ENCODE peak calls at places on chromosomes 6 and 20, in eight cellular contexts. One of them, this sample, is unnamed.

GRCh38 chr6:31270788-31271640 is 878 bp downstream of the HLA-C start:
- DNase-seq in sciatic nerve: peak
- DNase-seq in endothelial cell of umbilical vein: peak
- DNase-seq in H54: peak
- DNase-seq in uterus: peak
- DNase-seq in SK-N-SH: peak
- DNase-seq in activated effector memory CD4-positive, alpha-beta T cell treated with anti-CD3 and anti-CD28 coated beads, Interleukin-2, amount 50 U/mL, for 16 hours: peak
- DNase-seq in NCI-H69: peak
- DNase-seq in this sample: peak

GRCh38 chr20:59571591-59572314 is 32.6 kb upstream of the PHACTR3 start:
- DNase-seq in sciatic nerve: peak
- DNase-seq in endothelial cell of umbilical vein: peak
- DNase-seq in H54: peak
- DNase-seq in uterus: peak
- DNase-seq in SK-N-SH: peak
- DNase-seq in activated effector memory CD4-positive, alpha-beta T cell treated with anti-CD3 and anti-CD28 coated beads, Interleukin-2, amount 50 U/mL, for 16 hours: peak
- DNase-seq in NCI-H69: peak
- DNase-seq in this sample: peak

GRCh38 chr6:165653196-165653595 is 9.8 kb downstream of the PDE10A start:
- DNase-seq in sciatic nerve: no peak
- DNase-seq in endothelial cell of umbilical vein: peak
- DNase-seq in H54: peak
- DNase-seq in uterus: no peak
- DNase-seq in SK-N-SH: no peak
- DNase-seq in activated effector memory CD4-positive, alpha-beta T cell treated with anti-CD3 and anti-CD28 coated beads, Interleukin-2, amount 50 U/mL, for 16 hours: no peak
- DNase-seq in NCI-H69: no peak
- DNase-seq in this sample: no peak

GRCh38 chr20:63319164-63320040 is 26.4 kb downstream of the COL20A1 start:
- DNase-seq in sciatic nerve: no peak
- DNase-seq in endothelial cell of umbilical vein: no peak
- DNase-seq in H54: no peak
- DNase-seq in uterus: no peak
- DNase-seq in SK-N-SH: no peak
- DNase-seq in activated effector memory CD4-positive, alpha-beta T cell treated with anti-CD3 and anti-CD28 coated beads, Interleukin-2, amount 50 U/mL, for 16 hours: peak
- DNase-seq in NCI-H69: no peak
- DNase-seq in this sample: peak

GRCh38 chr6:16409531-16410441 is 171.4 kb downstream of the GMPR start:
- DNase-seq in sciatic nerve: peak
- DNase-seq in endothelial cell of umbilical vein: peak
- DNase-seq in H54: peak
- DNase-seq in uterus: peak
- DNase-seq in SK-N-SH: peak
- DNase-seq in activated effector memory CD4-positive, alpha-beta T cell treated with anti-CD3 and anti-CD28 coated beads, Interleukin-2, amount 50 U/mL, for 16 hours: peak
- DNase-seq in NCI-H69: peak
- DNase-seq in this sample: peak

GRCh38 chr20:44720994-44721784 is 6.0 kb downstream of the CCN5 start:
- DNase-seq in sciatic nerve: no peak
- DNase-seq in endothelial cell of umbilical vein: peak
- DNase-seq in H54: no peak
- DNase-seq in uterus: peak
- DNase-seq in SK-N-SH: no peak
- DNase-seq in activated effector memory CD4-positive, alpha-beta T cell treated with anti-CD3 and anti-CD28 coated beads, Interleukin-2, amount 50 U/mL, for 16 hours: no peak
- DNase-seq in NCI-H69: no peak
- DNase-seq in this sample: no peak

GRCh38 chr6:87914637-87915395 is 132.8 kb upstream of the SPACA1 start:
- DNase-seq in sciatic nerve: no peak
- DNase-seq in endothelial cell of umbilical vein: no peak
- DNase-seq in H54: no peak
- DNase-seq in uterus: no peak
- DNase-seq in SK-N-SH: no peak
- DNase-seq in activated effector memory CD4-positive, alpha-beta T cell treated with anti-CD3 and anti-CD28 coated beads, Interleukin-2, amount 50 U/mL, for 16 hours: no peak
- DNase-seq in NCI-H69: no peak
- DNase-seq in this sample: no peak

GRCh38 chr20:58192567-58192966 is 35.9 kb downstream of the ANKRD60 start:
- DNase-seq in sciatic nerve: no peak
- DNase-seq in endothelial cell of umbilical vein: peak
- DNase-seq in H54: no peak
- DNase-seq in uterus: no peak
- DNase-seq in SK-N-SH: peak
- DNase-seq in activated effector memory CD4-positive, alpha-beta T cell treated with anti-CD3 and anti-CD28 coated beads, Interleukin-2, amount 50 U/mL, for 16 hours: peak
- DNase-seq in NCI-H69: no peak
- DNase-seq in this sample: no peak

GRCh38 chr6:45586216-45587171 is 208.8 kb upstream of the SUPT3H start:
- DNase-seq in sciatic nerve: no peak
- DNase-seq in endothelial cell of umbilical vein: no peak
- DNase-seq in H54: no peak
- DNase-seq in uterus: no peak
- DNase-seq in SK-N-SH: no peak
- DNase-seq in activated effector memory CD4-positive, alpha-beta T cell treated with anti-CD3 and anti-CD28 coated beads, Interleukin-2, amount 50 U/mL, for 16 hours: peak
- DNase-seq in NCI-H69: no peak
- DNase-seq in this sample: no peak

GRCh38 chr20:10798811-10799210 is 125.0 kb upstream of the JAG1 start:
- DNase-seq in sciatic nerve: no peak
- DNase-seq in endothelial cell of umbilical vein: no peak
- DNase-seq in H54: peak
- DNase-seq in uterus: no peak
- DNase-seq in SK-N-SH: no peak
- DNase-seq in activated effector memory CD4-positive, alpha-beta T cell treated with anti-CD3 and anti-CD28 coated beads, Interleukin-2, amount 50 U/mL, for 16 hours: no peak
- DNase-seq in NCI-H69: no peak
- DNase-seq in this sample: no peak

GRCh38 chr6:7728855-7729590 is 3.1 kb downstream of the BMP6 start:
- DNase-seq in sciatic nerve: no peak
- DNase-seq in endothelial cell of umbilical vein: peak
- DNase-seq in H54: no peak
- DNase-seq in uterus: no peak
- DNase-seq in SK-N-SH: no peak
- DNase-seq in activated effector memory CD4-positive, alpha-beta T cell treated with anti-CD3 and anti-CD28 coated beads, Interleukin-2, amount 50 U/mL, for 16 hours: no peak
- DNase-seq in NCI-H69: peak
- DNase-seq in this sample: no peak

GRCh38 chr20:44701116-44701865 is 13.9 kb upstream of the CCN5 start:
- DNase-seq in sciatic nerve: peak
- DNase-seq in endothelial cell of umbilical vein: no peak
- DNase-seq in H54: no peak
- DNase-seq in uterus: no peak
- DNase-seq in SK-N-SH: no peak
- DNase-seq in activated effector memory CD4-positive, alpha-beta T cell treated with anti-CD3 and anti-CD28 coated beads, Interleukin-2, amount 50 U/mL, for 16 hours: no peak
- DNase-seq in NCI-H69: peak
- DNase-seq in this sample: no peak

GRCh38 chr6:106527979-106528378 is 101.3 kb downstream of the RTN4IP1 start:
- DNase-seq in sciatic nerve: no peak
- DNase-seq in endothelial cell of umbilical vein: peak
- DNase-seq in H54: no peak
- DNase-seq in uterus: no peak
- DNase-seq in SK-N-SH: no peak
- DNase-seq in activated effector memory CD4-positive, alpha-beta T cell treated with anti-CD3 and anti-CD28 coated beads, Interleukin-2, amount 50 U/mL, for 16 hours: no peak
- DNase-seq in NCI-H69: no peak
- DNase-seq in this sample: no peak